ENCODE peak calls at places on chromosomes 5 and 9, in eight cellular contexts. Q is neural progenitor cell, P is H9, N is fibroblast of lung, I is GM23248, F is IMR-90, V is A549, Y is astrocyte. R is an unnamed sample.
A peak's percentile ranks its signal among the peaks of the same experiment; 100 is the strongest.

GRCh38 chr9:125472926-125473701 is 211.5 kb downstream of the GAPVD1 start:
- DNase-seq in Q (peak; percentile 51), P (no peak), N (peak; percentile 97), I (peak; percentile 53), F (peak; percentile 73), V (no peak), Y (peak; percentile 88), R (peak; percentile 66)

GRCh38 chr5:100270323-100270771 is 264.8 kb upstream of the FAM174A start:
- DNase-seq in Q (no peak), P (no peak), N (peak; percentile 90), I (no peak), F (no peak), V (no peak), Y (peak; percentile 95), R (no peak)

GRCh38 chr5:103450333-103451061 is 112.1 kb downstream of the NUDT12 start:
- DNase-seq in Q (no peak), P (no peak), N (peak; percentile 36), I (peak; percentile 81), F (peak; percentile 88), V (no peak), Y (peak; percentile 96), R (no peak)

GRCh38 chr9:129568560-129569505 is 52.1 kb downstream of the C9orf50 start:
- DNase-seq in Q (peak; percentile 84), P (peak; percentile 64), N (no peak), I (peak; percentile 55), F (no peak), V (peak; percentile 53), Y (no peak), R (peak; percentile 71)

GRCh38 chr5:7597058-7597457 is 201.1 kb downstream of the ADCY2 start:
- DNase-seq in Q (no peak), P (no peak), N (no peak), I (peak; percentile 7), F (no peak), V (no peak), Y (peak; percentile 7), R (no peak)

GRCh38 chr5:57488308-57488955 is 5.8 kb upstream of the ACTBL2 start:
- DNase-seq in Q (no peak), P (no peak), N (peak; percentile 67), I (peak; percentile 73), F (peak; percentile 86), V (no peak), Y (peak; percentile 80), R (no peak)

GRCh38 chr5:54443264-54443663 is 12.2 kb upstream of the HSPB3 start:
- DNase-seq in Q (peak; percentile 51), P (no peak), N (peak; percentile 71), I (peak; percentile 62), F (peak; percentile 63), V (peak; percentile 27), Y (peak; percentile 14), R (no peak)

GRCh38 chr5:123297866-123298265 is 125.3 kb downstream of the CEP120 start:
- DNase-seq in Q (no peak), P (no peak), N (peak; percentile 37), I (no peak), F (peak; percentile 47), V (no peak), Y (peak; percentile 3), R (no peak)

GRCh38 chr5:82137205-82137604 is 140.9 kb downstream of the RPS23 start:
- DNase-seq in Q (no peak), P (no peak), N (no peak), I (no peak), F (no peak), V (no peak), Y (no peak), R (no peak)

GRCh38 chr5:149435015-149435376 is 55.9 kb upstream of the IL17B start:
- DNase-seq in Q (no peak), P (no peak), N (no peak), I (no peak), F (no peak), V (no peak), Y (no peak), R (no peak)

GRCh38 chr5:13234-13633 is 78.7 kb upstream of the PLEKHG4B start:
- DNase-seq in Q (no peak), P (no peak), N (no peak), I (no peak), F (no peak), V (no peak), Y (no peak), R (no peak)

GRCh38 chr5:178781936-178782335 is 51.5 kb upstream of the ZNF354A start:
- DNase-seq in Q (no peak), P (no peak), N (no peak), I (no peak), F (no peak), V (no peak), Y (no peak), R (no peak)

GRCh38 chr5:160174780-160175437 is 54.4 kb upstream of the FABP6 start:
- DNase-seq in Q (no peak), P (no peak), N (no peak), I (no peak), F (no peak), V (no peak), Y (no peak), R (no peak)

GRCh38 chr5:147751156-147751830 is 31.2 kb downstream of the JAKMIP2 start:
- DNase-seq in Q (no peak), P (no peak), N (no peak), I (no peak), F (no peak), V (no peak), Y (no peak), R (no peak)

GRCh38 chr9:12290166-12290869 is 402.9 kb upstream of the TYRP1 start:
- DNase-seq in Q (no peak), P (no peak), N (no peak), I (no peak), F (no peak), V (no peak), Y (no peak), R (no peak)

GRCh38 chr9:121750715-121751623 is 99.5 kb downstream of the DAB2IP start:
- DNase-seq in Q (peak; percentile 57), P (no peak), N (no peak), I (no peak), F (no peak), V (no peak), Y (no peak), R (no peak)

GRCh38 chr5:132753135-132753987 is 6.1 kb downstream of the CCNI2 start:
- DNase-seq in Q (peak; percentile 79), P (peak; percentile 48), N (no peak), I (no peak), F (no peak), V (no peak), Y (no peak), R (no peak)

GRCh38 chr5:147140558-147140957 is 94.3 kb upstream of the STK32A start:
- DNase-seq in Q (no peak), P (no peak), N (no peak), I (no peak), F (no peak), V (no peak), Y (no peak), R (peak; percentile 32)

GRCh38 chr5:134268019-134268601 is 42.2 kb upstream of the PPP2CA start:
- DNase-seq in Q (no peak), P (no peak), N (no peak), I (no peak), F (no peak), V (no peak), Y (no peak), R (no peak)

GRCh38 chr9:115400801-115401200 is 282.8 kb upstream of the TNC start:
- DNase-seq in Q (no peak), P (no peak), N (peak; percentile 20), I (peak; percentile 60), F (peak; percentile 74), V (no peak), Y (peak; percentile 90), R (no peak)

GRCh38 chr5:14675865-14676300 is 11.4 kb downstream of the OTULIN start:
- DNase-seq in Q (no peak), P (no peak), N (peak; percentile 20), I (no peak), F (no peak), V (no peak), Y (no peak), R (no peak)

GRCh38 chr5:6423327-6424109 is 25.1 kb upstream of the UBE2QL1 start:
- DNase-seq in Q (no peak), P (no peak), N (no peak), I (no peak), F (no peak), V (no peak), Y (no peak), R (no peak)

GRCh38 chr9:82052081-82052480 is 63.5 kb downstream of the SPATA31D1 start:
- DNase-seq in Q (no peak), P (no peak), N (no peak), I (no peak), F (no peak), V (no peak), Y (no peak), R (no peak)

GRCh38 chr9:82062245-82062644 is 73.7 kb downstream of the SPATA31D1 start:
- DNase-seq in Q (no peak), P (no peak), N (no peak), I (no peak), F (no peak), V (no peak), Y (no peak), R (no peak)

GRCh38 chr9:82054264-82055015 is 65.9 kb downstream of the SPATA31D1 start:
- DNase-seq in Q (no peak), P (no peak), N (no peak), I (no peak), F (no peak), V (no peak), Y (no peak), R (no peak)

GRCh38 chr9:82057805-82058204 is 69.2 kb downstream of the SPATA31D1 start:
- DNase-seq in Q (no peak), P (no peak), N (no peak), I (peak; percentile 1), F (no peak), V (no peak), Y (no peak), R (peak; percentile 15)
- H3K4me2 ChIP-seq in Q (no peak overlapping the region), P (no peak overlapping the region), N (no peak overlapping the region), I (no peak overlapping the region), F (no peak overlapping the region), V (no peak overlapping the region), Y (no peak overlapping the region), R (no peak overlapping the region)

GRCh38 chr9:93690618-93691017 is 114.2 kb downstream of the PHF2 start:
- DNase-seq in Q (no peak), P (no peak), N (no peak), I (no peak), F (no peak), V (no peak), Y (no peak), R (no peak)
- H3K9me3 ChIP-seq in Q (peaks cover 17% of the 10 kb centered on the region), P (peaks cover 7% of the 10 kb centered on the region), N (no peaks in the 10 kb centered on the region), I (peaks cover 5% of the 10 kb centered on the region), F (no peaks in the 10 kb centered on the region), V (peaks cover 29% of the 10 kb centered on the region), Y (no peaks in the 10 kb centered on the region), R (peaks cover 17% of the 10 kb centered on the region)

DNA sequence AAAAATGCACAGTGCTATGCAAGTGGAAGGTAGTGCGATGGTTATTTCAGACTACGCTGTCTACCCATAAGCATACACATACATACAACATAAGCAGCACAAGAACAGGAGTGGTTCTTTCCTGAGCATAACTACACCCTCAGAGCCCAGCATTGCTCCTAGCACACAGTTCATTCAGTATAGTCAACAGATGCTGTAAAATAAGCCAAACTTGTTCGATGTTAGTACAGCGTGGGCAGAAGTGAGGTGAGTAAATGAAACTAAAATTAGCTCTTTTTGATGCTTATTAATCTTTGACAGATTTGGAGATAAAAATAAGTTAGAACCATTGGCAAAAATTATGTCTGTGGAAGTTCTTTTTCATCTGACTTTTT is 47.8 kb downstream of the S1PR3 start:
- DNase-seq in Q (no peak), P (no peak), N (no peak), I (no peak), F (no peak), V (no peak), Y (no peak), R (no peak)
- H3K4me2 ChIP-seq in Q (no peak overlapping the region), P (no peak overlapping the region), N (peak overlapping the region; percentile 72), I (peak overlapping the region; percentile 61), F (peak overlapping the region; percentile 24), V (no peak overlapping the region), Y (peak overlapping the region; percentile 76), R (no peak overlapping the region)

GRCh38 chr5:2263763-2264162 is 381.0 kb upstream of the IRX4 start:
- DNase-seq in Q (no peak), P (no peak), N (no peak), I (no peak), F (no peak), V (no peak), Y (no peak), R (no peak)
- H3K9me3 ChIP-seq in Q (no peaks in the 10 kb centered on the region), P (no peaks in the 10 kb centered on the region), N (no peaks in the 10 kb centered on the region), I (no peaks in the 10 kb centered on the region), F (peaks cover 36% of the 10 kb centered on the region), V (no peaks in the 10 kb centered on the region), Y (peaks cover 13% of the 10 kb centered on the region), R (no peaks in the 10 kb centered on the region)

R was measured in hepatocyte.